ENCODE peak calls at places on chromosomes 1 and 21, in ten cellular contexts. S is ascending aorta; Q is left ventricle myocardium inferior; Z is HFF-Myc; J is fibroblast of the aortic adventitia; A is DND-41; U is MM.1S; O is pancreas; H is left lung; R is CD8-positive, alpha-beta T cell. P is an unnamed sample.

GRCh38 chr1:185776521-185776920 is 42.3 kb downstream of the HMCN1 start:
- DNase-seq in A (no peak), R (no peak), U (no peak), J (no peak), H (no peak), Z (no peak), Q (no peak), S (no peak), O (no peak), P (no peak)

GRCh38 chr21:29896884-29897283 is 42.9 kb downstream of the GRIK1 start:
- DNase-seq in Z (no peak), R (no peak), H (no peak), U (no peak), A (no peak), Q (no peak), O (no peak), S (no peak), J (no peak), P (no peak)

GRCh38 chr1:245859510-245860114 is 647.5 kb downstream of the SMYD3 start:
- DNase-seq in O (no peak), R (no peak), U (no peak), J (peak), A (no peak), Q (no peak), H (no peak), Z (no peak), S (no peak), P (no peak)

GRCh38 chr1:1806890-1807289 is 28.6 kb upstream of the NADK start:
- DNase-seq in U (no peak), Z (no peak), O (no peak), H (no peak), S (no peak), R (no peak), A (no peak), Q (no peak), J (peak), P (no peak)

GRCh38 chr21:38806153-38806941 is 618 bp downstream of the ETS2 start:
- DNase-seq in R (peak), Z (no peak), A (peak), O (peak), U (no peak), Q (peak), J (no peak), S (no peak), H (peak), P (no peak)

GRCh38 chr1:150156868-150157603 is 7.3 kb downstream of the PLEKHO1 start:
- DNase-seq in A (no peak), R (no peak), J (no peak), H (no peak), U (no peak), S (no peak), Q (no peak), O (no peak), Z (no peak), P (no peak)

GRCh38 chr1:151888972-151889570 is 20.2 kb downstream of the THEM4 start:
- DNase-seq in S (no peak), Z (no peak), Q (no peak), O (no peak), R (no peak), U (peak), H (no peak), A (no peak), J (peak), P (peak)

GRCh38 chr1:211352985-211353515 is 26.4 kb downstream of the TRAF5 start:
- DNase-seq in O (no peak), H (no peak), A (peak), J (no peak), Q (no peak), U (peak), R (peak), Z (no peak), S (no peak), P (peak)

GRCh38 chr1:111647738-111648137 is 28.1 kb downstream of the RAP1A start:
- DNase-seq in H (no peak), O (no peak), J (no peak), A (no peak), R (no peak), U (no peak), S (no peak), Q (no peak), Z (no peak), P (no peak)

GRCh38 chr1:36217667-36218066 is 6.6 kb upstream of the THRAP3 start:
- DNase-seq in J (peak), U (no peak), A (no peak), R (no peak), Q (no peak), Z (no peak), O (no peak), H (no peak), S (no peak), P (peak)

GRCh38 chr21:26079376-26079775 is 91.2 kb downstream of the APP start:
- DNase-seq in S (no peak), H (no peak), Q (no peak), R (no peak), O (no peak), U (no peak), Z (no peak), A (no peak), J (no peak), P (peak)

GRCh38 chr1:216047821-216048220 is 375.4 kb downstream of the USH2A start:
- DNase-seq in Z (no peak), O (no peak), Q (no peak), R (no peak), J (peak), U (no peak), A (no peak), S (no peak), H (no peak), P (no peak)

GRCh38 chr1:214281902-214282695 is 1.1 kb downstream of the SMYD2 start:
- DNase-seq in O (no peak), S (no peak), Z (peak), A (no peak), Q (no peak), J (peak), U (peak), H (no peak), R (no peak), P (peak)

GRCh38 chr1:235923466-235924008 is 56.8 kb upstream of the LYST start:
- DNase-seq in O (no peak), Q (no peak), Z (no peak), A (no peak), H (no peak), R (peak), S (no peak), U (peak), J (peak), P (peak)

GRCh38 chr1:9340172-9340854 is 47.6 kb downstream of the SPSB1 start:
- DNase-seq in A (no peak), Z (no peak), S (no peak), O (no peak), Q (no peak), U (no peak), J (peak), H (no peak), R (no peak), P (peak)

GRCh38 chr1:203692565-203693470 is 66.2 kb downstream of the ATP2B4 start:
- DNase-seq in Z (peak), H (peak), Q (peak), U (no peak), O (no peak), S (peak), J (peak), A (no peak), R (no peak), P (peak)

GRCh38 chr21:17782051-17782450 is 37.1 kb downstream of the C21orf91 start:
- DNase-seq in R (peak), S (no peak), A (no peak), U (peak), Z (no peak), H (no peak), J (no peak), O (no peak), Q (no peak), P (no peak)

GRCh38 chr1:163176797-163177196 is 25.9 kb downstream of the RGS5 start:
- DNase-seq in R (no peak), J (no peak), O (no peak), U (no peak), Q (no peak), A (no peak), H (no peak), Z (no peak), S (no peak), P (no peak)

GRCh38 chr1:237324226-237324625 is 282.2 kb downstream of the RYR2 start:
- DNase-seq in J (no peak), Z (no peak), R (no peak), A (no peak), H (no peak), O (no peak), U (no peak), Q (no peak), S (no peak), P (no peak)

GRCh38 chr1:70033266-70033873 is 172.0 kb downstream of the LRRC40 start:
- DNase-seq in A (no peak), Z (no peak), U (no peak), O (no peak), J (no peak), S (no peak), H (no peak), Q (no peak), R (no peak), P (no peak)

GRCh38 chr1:7172804-7173203 is 387.6 kb downstream of the CAMTA1 start:
- DNase-seq in U (no peak), A (no peak), O (no peak), Z (no peak), Q (peak), S (no peak), J (no peak), H (no peak), R (no peak), P (no peak)

GRCh38 chr1:197481101-197481500 is 213.0 kb downstream of the CRB1 start:
- DNase-seq in Q (no peak), H (no peak), Z (peak), U (no peak), O (no peak), A (peak), R (peak), S (no peak), J (no peak), P (no peak)

GRCh38 chr1:150545486-150546032 is 3.6 kb upstream of the ADAMTSL4 start:
- DNase-seq in O (no peak), J (no peak), H (no peak), R (no peak), Z (no peak), Q (no peak), U (peak), A (no peak), S (no peak), P (no peak)

GRCh38 chr21:45407629-45408247 is 2.8 kb downstream of the COL18A1 start:
- DNase-seq in J (no peak), A (no peak), Q (peak), O (peak), R (no peak), H (peak), S (no peak), Z (no peak), U (no peak), P (no peak)

GRCh38 chr1:175157200-175157599 is 35.4 kb downstream of the KIAA0040 start:
- DNase-seq in J (no peak), U (no peak), R (no peak), A (no peak), O (no peak), H (no peak), S (no peak), Z (no peak), Q (no peak), P (no peak)

GRCh38 chr1:18645172-18646090 is 14.8 kb downstream of the PAX7 start:
- DNase-seq in J (no peak), H (no peak), R (peak), Z (no peak), S (no peak), U (no peak), O (no peak), Q (no peak), A (peak), P (no peak)

GRCh38 chr1:25837253-25837875 is 17.6 kb downstream of the MTFR1L start:
- DNase-seq in R (no peak), U (no peak), O (no peak), S (no peak), H (no peak), A (no peak), Q (no peak), Z (no peak), J (no peak), P (peak)

GRCh38 chr1:205954819-205955404 is 11.7 kb upstream of the SLC26A9 start:
- DNase-seq in R (no peak), H (no peak), A (no peak), S (no peak), J (no peak), Z (no peak), U (no peak), O (no peak), Q (no peak), P (no peak)

GRCh38 chr1:16183157-16183556 is 27.3 kb upstream of the EPHA2 start:
- DNase-seq in O (no peak), J (peak), H (no peak), A (no peak), R (no peak), Q (no peak), U (no peak), Z (no peak), S (no peak), P (peak)

GRCh38 chr21:27582246-27582945 is 615.5 kb upstream of the ADAMTS5 start:
- DNase-seq in A (no peak), S (no peak), Q (no peak), Z (no peak), J (peak), U (no peak), O (no peak), R (no peak), H (no peak), P (peak)

GRCh38 chr21:27584266-27584665 is 617.4 kb upstream of the ADAMTS5 start:
- DNase-seq in Z (no peak), Q (no peak), R (no peak), O (no peak), A (no peak), J (no peak), S (no peak), H (no peak), U (no peak), P (no peak)

GRCh38 chr21:27581168-27581567 is 614.3 kb upstream of the ADAMTS5 start:
- DNase-seq in A (no peak), O (no peak), H (no peak), Q (no peak), J (no peak), Z (no peak), S (no peak), U (no peak), R (no peak), P (no peak)

GRCh38 chr21:27580276-27580675 is 613.4 kb upstream of the ADAMTS5 start:
- DNase-seq in S (no peak), J (peak), H (no peak), R (no peak), Q (no peak), Z (no peak), O (no peak), A (no peak), U (no peak), P (peak)

DNA sequence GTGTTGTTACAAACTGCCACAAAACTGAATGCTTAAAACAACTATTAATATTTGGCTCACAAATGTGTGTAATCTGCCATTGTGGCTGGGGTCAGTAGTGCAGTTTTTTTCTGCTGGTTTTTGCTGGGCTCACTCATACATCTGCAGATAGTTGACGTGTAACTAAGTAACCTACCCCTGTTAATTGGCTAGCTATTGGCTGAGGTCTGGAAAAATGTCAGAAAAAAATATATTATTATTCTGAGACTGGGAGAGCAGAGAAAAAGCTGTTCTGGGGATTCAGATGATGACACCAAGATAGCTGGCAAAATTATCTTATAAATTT is 616.0 kb upstream of the ADAMTS5 start:
- DNase-seq in O (no peak), A (no peak), S (no peak), Q (no peak), U (no peak), Z (no peak), R (no peak), H (no peak), J (peak), P (peak)
- TF ChIP-seq CTCF in O (no peak), A (no peak), S (no peak), Q (no peak), U (no peak), Z (no peak), R (no peak), H (no peak), J (no peak), P (no peak)

DNA sequence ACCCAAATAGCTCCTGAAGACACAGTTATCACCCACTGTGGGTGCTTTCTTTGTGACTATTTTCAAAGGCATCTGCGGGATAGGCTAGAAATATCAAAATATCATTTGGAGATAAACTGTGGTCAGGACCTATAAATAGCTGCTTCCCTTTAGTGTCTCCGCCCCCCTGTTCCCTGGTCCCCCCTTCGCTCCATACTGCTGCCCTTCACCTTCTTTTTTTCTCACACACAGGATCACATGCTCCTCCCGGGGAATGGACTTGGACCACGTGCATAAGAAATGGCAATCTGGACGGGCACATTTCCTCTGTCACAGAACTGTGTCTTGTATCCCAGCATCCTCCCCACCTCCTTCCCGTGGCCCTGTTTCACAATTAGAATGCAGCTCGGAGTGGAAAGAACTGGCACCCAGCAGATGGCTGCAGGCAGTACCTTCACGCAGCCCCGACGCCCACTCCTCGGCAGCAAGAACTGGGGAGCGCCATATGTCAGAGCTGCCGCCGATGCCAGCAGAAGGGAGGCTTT is 68.8 kb upstream of the SSX2IP start:
- DNase-seq in Q (no peak), R (no peak), Z (no peak), U (no peak), H (no peak), O (peak), S (no peak), A (no peak), J (peak), P (peak)
- H3K4me3 ChIP-seq in Q (peak), R (no peak), Z (no peak), U (no peak), H (no peak), O (no peak), S (peak), A (no peak), J (no peak), P (peak)

DNA sequence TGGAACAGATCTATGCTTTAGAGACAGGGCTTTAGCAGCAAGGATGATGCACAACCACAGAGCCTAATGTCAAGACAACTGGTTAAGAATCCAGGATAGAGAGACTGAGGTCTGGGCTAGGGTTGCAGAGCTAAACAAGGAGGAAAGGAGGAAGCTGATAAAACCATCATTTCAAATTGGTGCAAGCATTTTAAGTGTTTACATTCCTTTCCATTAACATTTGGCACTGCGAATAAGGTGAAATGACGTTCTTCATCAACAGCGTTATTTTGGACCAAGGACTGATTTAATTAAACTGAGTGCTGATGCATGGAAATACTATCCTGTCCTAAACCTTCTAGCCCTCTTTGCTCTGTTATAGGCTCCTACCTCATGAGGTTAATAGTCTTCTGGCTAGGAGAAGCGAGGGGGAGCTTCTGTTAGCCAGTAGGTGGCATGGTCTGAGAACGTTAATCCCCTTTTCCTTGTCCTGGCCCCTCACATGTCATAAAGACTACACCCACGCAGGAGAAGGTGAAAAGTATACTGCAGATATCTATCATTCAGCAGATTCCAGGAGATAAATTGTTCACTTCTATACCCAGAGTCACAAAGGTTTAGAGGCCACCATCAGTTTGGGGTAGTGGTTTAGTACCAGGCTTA is 7.6 kb upstream of the C1orf21 start:
- DNase-seq in O (no peak), J (no peak), U (no peak), A (no peak), Z (no peak), H (no peak), Q (no peak), R (no peak), S (no peak), P (no peak)
- TF ChIP-seq CTCF in O (no peak), J (peak), U (no peak), A (peak), Z (peak), H (no peak), Q (peak), R (no peak), S (no peak), P (peak)

GRCh38 chr1:61120998-61121397 is 38.6 kb downstream of the NFIA start:
- DNase-seq in A (no peak), Z (no peak), J (peak), H (no peak), O (no peak), U (no peak), R (no peak), Q (no peak), S (no peak), P (peak)
- H3K4me3 ChIP-seq in A (no peak), Z (no peak), J (no peak), H (no peak), O (no peak), U (no peak), R (no peak), Q (peak), S (peak), P (no peak)

P was measured in choroid plexus epithelial cell.